ENCODE peak calls at places on chromosomes 5 and 9, in ten cellular contexts. A, Z, S, I, W, V, H, R, T and J are unnamed samples.

GRCh38 chr9:35112257-35113020 is 3.2 kb downstream of the ATOSB start:
- DNase-seq in H (no peak), A (no peak), R (no peak), W (peak), I (no peak), Z (no peak), S (no peak), T (peak), V (peak), J (no peak)

GRCh38 chr9:133046196-133046899 is 15.4 kb upstream of the CEL start:
- DNase-seq in Z (no peak), I (no peak), R (no peak), H (no peak), W (no peak), V (no peak), S (no peak), A (no peak), T (no peak), J (no peak)

GRCh38 chr5:95861221-95861857 is 38.8 kb upstream of the GLRX start:
- DNase-seq in T (peak), H (no peak), S (peak), Z (peak), V (peak), A (peak), I (no peak), R (no peak), W (peak), J (no peak)

GRCh38 chr5:95731571-95732554 is 727 bp downstream of the RHOBTB3 start:
- DNase-seq in W (no peak), Z (peak), I (peak), A (peak), V (peak), H (peak), R (peak), T (peak), S (no peak), J (peak)

GRCh38 chr9:133741716-133742115 is 3.6 kb upstream of the SARDH start:
- DNase-seq in I (no peak), V (no peak), W (no peak), T (no peak), A (no peak), R (no peak), Z (no peak), S (no peak), H (no peak), J (no peak)

GRCh38 chr5:146447734-146448380 is 724 bp downstream of the TCERG1 start:
- DNase-seq in Z (no peak), V (no peak), W (peak), T (peak), A (no peak), R (peak), I (no peak), S (no peak), H (no peak), J (no peak)

GRCh38 chr5:143054480-143054941 is 284.3 kb downstream of the ARHGAP26 start:
- DNase-seq in A (no peak), V (no peak), T (peak), Z (peak), S (no peak), H (peak), W (no peak), I (no peak), R (peak), J (no peak)

GRCh38 chr5:142095651-142096330 is 12.8 kb upstream of the NDFIP1 start:
- DNase-seq in Z (peak), I (no peak), T (no peak), A (no peak), H (no peak), V (no peak), R (peak), S (no peak), W (no peak), J (no peak)

GRCh38 chr5:95590880-95591279 is 29.0 kb upstream of the GPR150 start:
- DNase-seq in H (no peak), S (no peak), W (no peak), R (no peak), T (no peak), V (no peak), Z (no peak), I (no peak), A (no peak), J (no peak)

GRCh38 chr5:65539827-65540226 is 23.1 kb downstream of the CENPK start:
- DNase-seq in Z (no peak), T (no peak), I (no peak), R (no peak), A (no peak), H (no peak), S (no peak), V (no peak), W (no peak), J (no peak)

GRCh38 chr9:3954950-3955670 is 344.8 kb downstream of the GLIS3 start:
- DNase-seq in R (peak), I (no peak), S (no peak), A (no peak), T (peak), H (no peak), W (no peak), V (no peak), Z (no peak), J (no peak)

GRCh38 chr9:112029921-112030444 is 133.4 kb downstream of the UGCG start:
- DNase-seq in Z (peak), W (peak), S (peak), V (no peak), A (peak), H (no peak), I (no peak), R (no peak), T (no peak), J (no peak)

GRCh38 chr5:119402555-119402954 is 46.7 kb downstream of the TNFAIP8 start:
- DNase-seq in S (no peak), Z (no peak), I (no peak), V (no peak), T (no peak), W (no peak), R (no peak), H (no peak), A (no peak), J (no peak)

GRCh38 chr5:112935675-112936074 is 13.6 kb upstream of the REEP5 start:
- DNase-seq in I (no peak), T (no peak), S (no peak), H (no peak), W (peak), V (no peak), A (no peak), R (no peak), Z (no peak), J (no peak)

GRCh38 chr5:76082790-76083554 is at the start of gene SV2C:
- DNase-seq in S (no peak), R (peak), I (peak), A (peak), W (no peak), T (no peak), V (no peak), Z (peak), H (peak), J (peak)

GRCh38 chr5:119878712-119879111 is 249.4 kb downstream of the FAM170A start:
- DNase-seq in H (no peak), I (no peak), W (no peak), V (no peak), Z (no peak), S (no peak), T (no peak), A (no peak), R (no peak), J (no peak)

GRCh38 chr9:88218721-88219120 is 80.4 kb upstream of the SPATA31C2 start:
- DNase-seq in I (no peak), V (no peak), A (no peak), W (peak), Z (no peak), S (no peak), R (no peak), H (no peak), T (peak), J (no peak)

GRCh38 chr5:181198905-181199519 is 6.0 kb downstream of the TRIM7 start:
- DNase-seq in I (no peak), S (no peak), W (no peak), Z (no peak), A (no peak), H (peak), V (no peak), R (no peak), T (no peak), J (no peak)

GRCh38 chr9:136920832-136921231 is 23.7 kb downstream of the FBXW5 start:
- DNase-seq in W (no peak), H (no peak), A (no peak), V (no peak), Z (no peak), S (no peak), T (no peak), I (no peak), R (no peak), J (no peak)

GRCh38 chr5:141547488-141547887 is 58.6 kb downstream of the PCDHGC5 start:
- DNase-seq in H (no peak), Z (peak), W (peak), T (no peak), S (no peak), V (no peak), I (no peak), R (no peak), A (no peak), J (no peak)

GRCh38 chr5:158720316-158720715 is 379.4 kb downstream of the EBF1 start:
- DNase-seq in I (no peak), A (no peak), R (no peak), S (no peak), H (no peak), T (no peak), V (no peak), Z (no peak), W (no peak), J (no peak)

GRCh38 chr9:116070256-116070914 is 83.2 kb upstream of the PAPPA start:
- DNase-seq in W (no peak), I (no peak), A (no peak), S (no peak), R (no peak), H (no peak), Z (no peak), T (no peak), V (no peak), J (no peak)

GRCh38 chr5:92678576-92679105 is 902.4 kb downstream of the NR2F1-AS1 start:
- DNase-seq in T (no peak), R (no peak), A (no peak), W (no peak), S (no peak), H (no peak), Z (no peak), I (no peak), V (no peak), J (no peak)

GRCh38 chr9:69806642-69807041 is 14.0 kb upstream of the CFAP95 start:
- DNase-seq in W (no peak), H (no peak), I (no peak), Z (no peak), T (no peak), S (no peak), V (no peak), A (no peak), R (no peak), J (no peak)

GRCh38 chr9:69805962-69806633 is 14.5 kb upstream of the CFAP95 start:
- DNase-seq in A (no peak), H (no peak), V (no peak), S (no peak), Z (peak), R (no peak), I (no peak), W (no peak), T (no peak), J (no peak)

GRCh38 chr9:69812068-69813000 is 8.3 kb upstream of the CFAP95 start:
- DNase-seq in T (no peak), R (no peak), Z (no peak), I (no peak), A (no peak), W (no peak), V (no peak), H (no peak), S (no peak), J (no peak)

GRCh38 chr9:69811329-69811989 is 9.2 kb upstream of the CFAP95 start:
- DNase-seq in I (no peak), A (no peak), S (no peak), T (no peak), V (no peak), H (peak), Z (no peak), W (no peak), R (no peak), J (no peak)

DNA sequence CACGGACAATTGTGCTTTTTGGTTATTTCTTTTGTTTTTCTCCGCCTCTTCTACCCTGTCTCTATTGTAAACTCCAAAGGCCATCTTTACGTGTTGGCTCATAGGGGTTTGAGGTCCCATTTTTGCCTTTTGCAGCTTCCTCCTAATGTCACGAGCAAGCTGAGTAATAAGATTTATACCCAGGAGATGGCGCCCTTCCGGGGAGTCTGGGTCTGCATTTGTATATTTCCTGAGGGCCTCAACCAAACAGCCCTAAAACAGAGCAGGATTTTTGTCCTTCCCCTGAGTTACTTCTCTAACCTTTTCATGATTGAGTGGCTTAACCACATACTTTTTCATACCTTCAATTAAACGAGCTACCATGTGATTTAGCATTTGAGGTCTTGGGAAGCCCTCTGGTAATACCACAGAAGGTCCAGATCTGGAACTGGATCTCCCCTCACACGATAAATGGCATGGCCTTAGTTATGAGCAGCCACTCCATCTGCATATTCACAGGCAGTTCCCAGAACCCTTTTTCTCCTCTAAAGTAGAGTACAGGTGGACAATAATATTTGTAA is 11.2 kb upstream of the CFAP95 start:
- DNase-seq in I (no peak), H (no peak), A (no peak), W (peak), T (no peak), Z (no peak), R (peak), S (no peak), V (no peak), J (no peak)
- TF ChIP-seq CTCF in I (peak), H (no peak), A (no peak), W (peak), T (peak), Z (peak), R (peak), S (peak), V (no peak), J (no peak)

DNA sequence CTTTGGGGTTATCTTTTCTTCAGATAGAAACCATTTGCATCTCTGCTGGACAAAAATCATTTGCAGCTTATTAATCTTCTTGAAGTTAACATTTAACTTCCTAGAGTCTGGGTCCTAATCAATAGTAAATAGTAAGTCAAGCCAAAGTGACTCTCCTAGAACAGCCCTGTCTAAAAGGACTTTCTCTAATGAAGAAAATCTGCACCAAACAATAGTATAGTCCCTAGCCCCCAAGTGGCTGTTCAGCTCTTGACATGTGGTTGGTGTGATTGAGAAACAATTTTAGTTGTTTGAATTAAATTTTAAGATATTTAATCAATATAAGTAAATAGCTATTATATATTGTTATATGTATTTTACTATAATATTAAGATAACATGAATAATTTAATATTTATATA is 64.6 kb upstream of the SHB start:
- DNase-seq in A (no peak), V (no peak), S (no peak), H (no peak), Z (no peak), R (no peak), W (no peak), T (no peak), I (no peak), J (no peak)
- TF ChIP-seq CTCF in A (no peak), V (no peak), S (no peak), H (no peak), Z (no peak), R (no peak), W (peak), T (peak), I (peak), J (no peak)

DNA sequence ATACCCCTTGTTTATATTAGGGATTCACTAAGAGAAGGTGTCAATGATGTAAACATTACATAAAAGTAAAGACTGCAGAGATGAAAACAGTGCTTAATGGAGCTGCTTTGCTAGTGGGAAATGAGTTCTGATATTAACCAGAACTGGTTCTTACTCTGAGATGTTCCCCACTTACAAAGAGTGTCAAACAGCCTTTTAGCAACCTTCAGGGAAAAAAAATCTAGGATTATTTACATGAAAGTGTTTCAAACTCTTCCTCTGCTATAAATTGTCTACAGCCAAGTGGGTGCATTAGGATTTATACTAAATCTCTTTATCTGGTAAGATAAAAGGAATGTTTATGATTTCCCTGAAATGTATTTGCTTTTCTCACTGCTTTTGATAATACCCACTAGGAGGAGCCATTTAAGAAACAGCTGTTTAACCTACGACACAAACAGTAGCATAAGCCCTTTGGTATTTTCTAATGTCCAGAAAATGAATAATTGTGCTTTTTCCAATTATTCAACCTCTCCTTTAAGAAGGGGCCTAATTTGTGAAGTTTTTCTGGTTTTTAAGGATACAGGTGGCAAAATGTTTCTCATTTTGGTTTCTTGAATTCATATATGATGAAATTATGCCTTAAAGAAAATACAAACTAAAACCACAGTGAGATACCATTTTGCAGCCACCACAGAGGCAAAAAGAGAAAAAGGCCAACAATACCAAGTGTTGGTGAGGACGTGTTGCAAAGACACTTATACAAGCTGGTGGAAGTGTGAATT is 186.3 kb downstream of the TLE4 start:
- DNase-seq in V (no peak), H (no peak), Z (no peak), T (no peak), A (no peak), I (no peak), R (no peak), S (no peak), W (no peak), J (no peak)
- TF ChIP-seq CTCF in V (peak), H (peak), Z (peak), T (peak), A (no peak), I (peak), R (no peak), S (peak), W (peak), J (no peak)

DNA sequence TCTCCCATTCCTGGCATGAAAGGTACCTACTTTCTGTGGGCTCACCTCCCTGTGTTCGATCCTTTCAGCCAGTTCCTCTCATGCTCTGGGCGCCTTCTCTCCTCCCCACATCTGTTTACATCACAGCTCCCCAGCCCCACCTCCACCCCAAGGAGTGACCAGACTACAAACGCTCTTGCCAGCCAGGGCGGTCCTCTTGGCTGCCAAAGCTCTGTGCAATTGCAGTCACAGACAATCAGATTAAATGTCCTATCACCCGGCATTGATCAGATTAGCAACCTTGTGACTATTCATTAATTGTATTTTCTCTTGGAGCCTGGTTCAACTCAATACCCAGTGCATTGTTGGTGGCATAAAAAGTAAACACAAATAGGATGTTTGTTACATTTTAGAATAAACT is 211.2 kb upstream of the TBCA start:
- DNase-seq in A (no peak), T (no peak), V (no peak), H (no peak), I (no peak), W (no peak), R (no peak), Z (no peak), S (no peak), J (no peak)
- TF ChIP-seq CTCF in A (no peak), T (no peak), V (no peak), H (no peak), I (no peak), W (no peak), R (no peak), Z (no peak), S (no peak), J (no peak)

GRCh38 chr5:116543501-116543900 is 31.1 kb downstream of the SEMA6A start:
- DNase-seq in W (no peak), V (no peak), R (no peak), I (no peak), Z (no peak), A (no peak), T (peak), H (no peak), S (no peak), J (no peak)
- TF ChIP-seq CTCF in W (no peak), V (no peak), R (no peak), I (no peak), Z (no peak), A (no peak), T (no peak), H (no peak), S (no peak), J (no peak)

GRCh38 chr5:155906046-155906445 is 420.9 kb upstream of the SGCD start:
- DNase-seq in I (no peak), S (no peak), H (no peak), R (no peak), W (no peak), A (no peak), V (no peak), T (no peak), Z (peak), J (no peak)
- TF ChIP-seq CTCF in I (no peak), S (no peak), H (no peak), R (no peak), W (no peak), A (no peak), V (no peak), T (no peak), Z (no peak), J (no peak)

DNA sequence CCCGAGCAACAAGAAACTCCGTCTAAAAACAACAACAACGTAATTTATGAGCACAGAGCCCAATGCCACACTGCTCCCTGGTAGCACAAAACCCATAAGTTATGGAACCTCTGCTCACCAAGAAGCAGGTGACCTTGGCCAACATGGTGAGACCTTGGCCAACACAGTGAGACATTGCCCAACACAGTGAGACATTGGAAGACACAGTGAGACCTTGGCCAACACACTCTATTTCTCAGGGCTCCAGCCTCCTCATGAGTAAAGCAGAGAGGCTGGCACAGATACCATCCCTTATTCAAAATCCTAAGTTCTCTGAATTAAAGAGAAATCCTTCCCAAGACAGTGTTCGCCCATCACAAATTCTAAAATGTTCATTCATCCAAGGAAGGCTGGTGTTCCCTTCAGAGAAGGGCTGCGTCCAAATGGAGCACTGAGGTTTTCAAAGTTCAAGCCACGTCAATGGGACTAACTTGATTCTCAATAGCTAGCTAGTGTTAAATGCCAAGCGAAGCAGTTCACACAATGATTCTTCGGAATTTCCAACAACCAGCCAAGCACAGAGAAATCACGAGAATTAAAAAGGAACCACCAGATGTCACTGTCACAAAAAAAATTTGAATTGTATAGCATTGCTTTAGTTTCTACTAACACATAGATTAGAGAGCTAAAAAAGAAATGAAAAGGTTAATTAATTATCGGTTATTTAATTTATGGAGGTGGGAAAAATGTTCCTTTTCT is 29.4 kb downstream of the TTC39B start:
- DNase-seq in R (no peak), I (no peak), W (peak), T (no peak), H (no peak), A (no peak), V (no peak), S (no peak), Z (no peak), J (no peak)
- TF ChIP-seq CTCF in R (peak), I (peak), W (peak), T (peak), H (peak), A (no peak), V (peak), S (peak), Z (peak), J (no peak)